ENCODE peak calls at places on chromosomes 3 and 15, in seven cellular contexts. J is testis; I is tibial nerve; Q is PC-9; X is naive thymus-derived CD4-positive, alpha-beta T cell; V is HCT116; D is stomach. U is an unnamed sample.
A peak's percentile ranks its signal among the peaks of the same experiment; 100 is the strongest.

GRCh38 chr3:112390783-112391641 is 58.1 kb downstream of the CD200 start:
- DNase-seq in J (peak; percentile 46), I (no peak), Q (peak; percentile 52), X (peak; percentile 25), V (no peak), D (no peak), U (peak; percentile 87)

GRCh38 chr15:64354683-64355558 is 1.1 kb downstream of the CSNK1G1 start:
- DNase-seq in J (peak; percentile 28), I (no peak), Q (no peak), X (no peak), V (no peak), D (no peak), U (no peak)

GRCh38 chr3:184180165-184180564 is 5.5 kb downstream of the AP2M1 start:
- DNase-seq in J (no peak), I (no peak), Q (no peak), X (no peak), V (no peak), D (no peak), U (peak; percentile 78)

GRCh38 chr15:89680282-89680873 is 1.2 kb upstream of the PLIN1 start:
- DNase-seq in J (peak; percentile 54), I (peak; percentile 37), Q (peak; percentile 80), X (no peak), V (no peak), D (peak; percentile 84), U (no peak)

GRCh38 chr15:62307551-62307950 is 142.5 kb upstream of the C2CD4B start:
- DNase-seq in J (no peak), I (no peak), Q (no peak), X (no peak), V (no peak), D (no peak), U (peak; percentile 57)

GRCh38 chr3:161264771-161265343 is 43.7 kb downstream of the NMD3 start:
- DNase-seq in J (no peak), I (no peak), Q (no peak), X (no peak), V (no peak), D (no peak), U (no peak)

GRCh38 chr15:65948352-65948751 is 79.1 kb downstream of the RAB11A start:
- DNase-seq in J (no peak), I (no peak), Q (no peak), X (no peak), V (no peak), D (no peak), U (no peak)

GRCh38 chr3:34843479-34843870 is 795.9 kb upstream of the ARPP21 start:
- DNase-seq in J (no peak), I (no peak), Q (no peak), X (no peak), V (no peak), D (no peak), U (no peak)

GRCh38 chr3:149579161-149579560 is 78.7 kb downstream of the WWTR1 start:
- DNase-seq in J (no peak), I (no peak), Q (no peak), X (no peak), V (no peak), D (no peak), U (no peak)

GRCh38 chr3:46154300-46154699 is 53.8 kb downstream of the CCR1 start:
- DNase-seq in J (no peak), I (no peak), Q (no peak), X (no peak), V (no peak), D (no peak), U (no peak)

GRCh38 chr3:146838221-146838620 is 233.1 kb upstream of the PLSCR5 start:
- DNase-seq in J (no peak), I (no peak), Q (no peak), X (no peak), V (no peak), D (no peak), U (no peak)

GRCh38 chr3:128419311-128419710 is 47.4 kb downstream of the DNAJB8 start:
- DNase-seq in J (no peak), I (no peak), Q (no peak), X (no peak), V (no peak), D (no peak), U (no peak)

GRCh38 chr3:181700168-181701087 is 11.3 kb upstream of the SOX2 start:
- DNase-seq in J (peak; percentile 88), I (no peak), Q (peak; percentile 50), X (no peak), V (peak; percentile 69), D (peak; percentile 77), U (peak; percentile 71)

GRCh38 chr3:152518346-152518745 is 249.6 kb downstream of the MBNL1 start:
- DNase-seq in J (no peak), I (no peak), Q (no peak), X (no peak), V (no peak), D (no peak), U (no peak)

GRCh38 chr3:51099794-51100542 is 285.1 kb upstream of the MANF start:
- DNase-seq in J (peak; percentile 72), I (no peak), Q (no peak), X (no peak), V (peak; percentile 41), D (peak; percentile 72), U (no peak)

GRCh38 chr3:164723396-164723795 is 354.9 kb downstream of the SI start:
- DNase-seq in J (no peak), I (no peak), Q (no peak), X (no peak), V (no peak), D (no peak), U (no peak)

GRCh38 chr3:115814778-115815380 is 191.6 kb downstream of the GAP43 start:
- DNase-seq in J (peak; percentile 90), I (peak; percentile 67), Q (no peak), X (peak; percentile 53), V (peak; percentile 59), D (peak; percentile 80), U (peak; percentile 55)
- H3K4me3 ChIP-seq in J (no peak overlapping the region), I (no peak overlapping the region), Q (no peak overlapping the region), X (no peak overlapping the region), V (no peak overlapping the region), D (no peak overlapping the region), U (no peak overlapping the region)

DNA sequence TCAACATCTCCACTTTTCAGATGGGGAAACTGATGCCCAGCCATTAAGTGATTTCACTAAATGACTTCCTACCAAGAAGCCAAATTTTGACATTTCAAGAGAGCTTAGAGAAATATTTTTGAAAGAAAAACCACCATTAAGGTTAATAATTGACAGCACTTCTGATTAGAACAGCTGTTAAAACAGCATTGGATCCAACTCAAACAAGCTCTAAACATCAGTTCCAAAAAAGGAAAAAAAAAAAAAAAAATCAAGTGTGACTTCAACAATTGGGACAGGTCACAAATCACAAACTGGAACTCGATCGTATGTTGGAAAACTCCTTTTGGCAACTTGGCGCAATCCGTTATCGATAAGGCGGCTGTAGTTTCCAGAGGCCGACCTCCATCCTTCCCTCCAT is 17.9 kb downstream of the TLE3 start:
- DNase-seq in J (no peak), I (no peak), Q (no peak), X (no peak), V (no peak), D (no peak), U (no peak)
- H3K4me1 ChIP-seq in J (peaks cover 9% of the 10 kb centered on the region), I (peaks cover 25% of the 10 kb centered on the region), Q (no peaks in the 10 kb centered on the region), X (peaks cover 12% of the 10 kb centered on the region), V (no peaks in the 10 kb centered on the region), D (peaks cover 71% of the 10 kb centered on the region), U (no peaks in the 10 kb centered on the region)

GRCh38 chr3:124707667-124708066 is 22.6 kb upstream of the UMPS start:
- DNase-seq in J (no peak), I (no peak), Q (no peak), X (no peak), V (no peak), D (no peak), U (peak; percentile 47)

GRCh38 chr3:124702950-124703349 is 27.3 kb upstream of the UMPS start:
- DNase-seq in J (no peak), I (no peak), Q (no peak), X (no peak), V (no peak), D (no peak), U (no peak)

GRCh38 chr3:124700880-124701684 is 29.2 kb upstream of the UMPS start:
- DNase-seq in J (no peak), I (no peak), Q (no peak), X (no peak), V (no peak), D (no peak), U (no peak)

GRCh38 chr3:124701687-124702086 is 28.6 kb upstream of the UMPS start:
- DNase-seq in J (no peak), I (no peak), Q (no peak), X (no peak), V (no peak), D (no peak), U (no peak)

DNA sequence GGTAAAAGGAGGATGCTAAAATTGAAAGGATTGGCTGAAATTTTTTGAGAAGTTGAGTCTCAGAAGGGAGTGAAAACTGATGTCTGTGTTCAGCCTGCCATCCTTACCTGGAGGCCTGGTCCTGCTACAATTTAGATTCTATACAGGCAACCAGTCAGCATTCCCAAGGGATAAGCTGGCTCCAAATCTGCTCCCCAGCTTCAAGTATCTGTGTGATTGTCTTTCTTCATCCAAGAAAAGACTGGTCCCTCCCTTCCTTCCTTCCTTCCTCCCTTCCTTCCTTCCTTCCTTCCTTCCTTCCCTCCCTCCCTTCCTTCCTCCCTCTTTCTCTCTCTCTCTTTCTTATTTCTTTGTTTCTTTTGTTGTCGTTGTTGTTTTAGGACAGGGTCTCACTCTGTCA is 24.7 kb upstream of the UMPS start:
- DNase-seq in J (no peak), I (no peak), Q (no peak), X (no peak), V (no peak), D (no peak), U (no peak)
- H3K4me3 ChIP-seq in J (no peak overlapping the region), I (no peak overlapping the region), Q (no peak overlapping the region), X (no peak overlapping the region), V (no peak overlapping the region), D (no peak overlapping the region), U (no peak overlapping the region)

DNA sequence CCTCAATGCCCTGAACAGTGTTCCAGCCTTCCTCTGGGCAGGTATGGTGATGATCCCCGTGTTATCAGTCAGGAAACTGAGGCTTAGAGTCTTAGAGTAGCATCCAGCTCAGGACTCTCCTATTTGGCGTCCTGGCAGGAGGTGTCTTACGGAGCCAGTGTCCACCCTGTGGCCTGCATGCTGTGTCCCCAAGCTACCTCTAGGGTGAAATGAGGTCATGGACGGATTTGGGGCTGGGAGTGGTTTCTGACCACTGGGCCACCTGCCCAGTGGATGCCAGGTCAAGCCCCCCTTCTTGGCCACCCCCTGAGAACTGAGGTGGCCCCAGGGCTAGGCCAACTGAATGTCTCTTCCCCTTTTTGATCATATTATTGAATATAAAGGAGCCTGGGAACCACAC is 27.2 kb upstream of the SLC6A6 start:
- DNase-seq in J (no peak), I (no peak), Q (no peak), X (no peak), V (no peak), D (no peak), U (no peak)
- H3K4me1 ChIP-seq in J (peaks cover 16% of the 10 kb centered on the region), I (peaks cover 4% of the 10 kb centered on the region), Q (peaks cover 62% of the 10 kb centered on the region), X (peaks cover 11% of the 10 kb centered on the region), V (peaks cover 17% of the 10 kb centered on the region), D (peaks cover 49% of the 10 kb centered on the region), U (peaks cover 33% of the 10 kb centered on the region)

U was measured in SJSA1.